ENCODE peak calls at places on chromosome 14, in nine cellular contexts. B is esophagus squamous epithelium, U is tibial artery, M is fibroblast of the aortic adventitia, O is heart right ventricle, P is SK-N-SH, G is endothelial cell of umbilical vein, R is A549, L is transverse colon. W is an unnamed sample.

GRCh38 chr14:77158175-77158908 is 16.8 kb upstream of the ZDHHC22 start:
- DNase-seq in R (no peak), O (peak), M (peak), U (no peak), P (peak), G (peak), L (no peak), B (no peak), W (peak)

GRCh38 chr14:44880791-44881190 is 81.0 kb downstream of the KLHL28 start:
- DNase-seq in O (no peak), U (no peak), M (no peak), B (no peak), G (no peak), P (no peak), R (no peak), L (no peak), W (no peak)

GRCh38 chr14:94816113-94816512 is 46.2 kb upstream of the GSC start:
- DNase-seq in R (no peak), L (no peak), P (no peak), O (no peak), G (no peak), B (no peak), M (no peak), U (no peak), W (no peak)

GRCh38 chr14:50320279-50320678 is 8.2 kb downstream of the DMAC2L start:
- DNase-seq in U (no peak), B (no peak), O (no peak), G (no peak), R (no peak), P (no peak), L (no peak), M (peak), W (no peak)

GRCh38 chr14:100123618-100124017 is 35.8 kb downstream of the DEGS2 start:
- DNase-seq in P (no peak), B (no peak), L (no peak), O (no peak), G (no peak), R (no peak), U (no peak), M (no peak), W (no peak)

GRCh38 chr14:101075025-101075800 is 171.7 kb upstream of the RTL1 start:
- DNase-seq in U (no peak), G (no peak), P (no peak), O (no peak), M (no peak), B (no peak), L (no peak), R (no peak), W (no peak)

GRCh38 chr14:100810861-100811461 is 15.0 kb upstream of the MEG3 start:
- DNase-seq in O (no peak), L (no peak), R (no peak), U (no peak), B (no peak), P (no peak), M (no peak), G (no peak), W (no peak)

GRCh38 chr14:101082436-101083384 is 179.2 kb upstream of the RTL1 start:
- DNase-seq in U (no peak), P (no peak), B (no peak), L (no peak), O (no peak), M (no peak), R (no peak), G (no peak), W (no peak)

GRCh38 chr14:53327716-53328115 is 174.6 kb upstream of the DDHD1 start:
- DNase-seq in M (peak), R (no peak), P (no peak), L (no peak), G (no peak), U (no peak), O (no peak), B (no peak), W (no peak)

GRCh38 chr14:50775357-50775756 is 55.6 kb downstream of the NIN start:
- DNase-seq in R (no peak), G (peak), P (no peak), O (no peak), B (no peak), L (no peak), U (no peak), M (peak), W (peak)

GRCh38 chr14:99779751-99780150 is 13.5 kb upstream of the EML1 start:
- DNase-seq in R (no peak), G (no peak), L (no peak), M (no peak), O (no peak), U (no peak), P (no peak), B (no peak), W (no peak)

GRCh38 chr14:37428954-37429353 is 166.1 kb downstream of the FOXA1 start:
- DNase-seq in M (no peak), O (no peak), R (no peak), P (no peak), U (no peak), B (no peak), G (no peak), L (no peak), W (no peak)

GRCh38 chr14:85731198-85731597 is 201.3 kb downstream of the FLRT2 start:
- DNase-seq in O (no peak), P (no peak), U (no peak), L (no peak), B (no peak), M (peak), R (no peak), G (no peak), W (peak)

GRCh38 chr14:72024504-72024903 is 92.3 kb downstream of the RGS6 start:
- DNase-seq in G (no peak), L (no peak), M (no peak), P (no peak), U (no peak), B (no peak), O (no peak), R (no peak), W (no peak)

GRCh38 chr14:93857500-93857899 is 69.2 kb upstream of the PRIMA1 start:
- DNase-seq in O (no peak), M (no peak), U (no peak), G (no peak), R (no peak), B (no peak), P (no peak), L (no peak), W (no peak)

GRCh38 chr14:93269341-93270068 is 62.4 kb downstream of the UBR7 start:
- DNase-seq in U (no peak), P (no peak), M (peak), B (no peak), O (no peak), L (no peak), R (peak), G (no peak), W (no peak)

GRCh38 chr14:59482120-59482434 is 2.1 kb downstream of the L3HYPDH start:
- DNase-seq in B (no peak), P (no peak), U (no peak), L (no peak), G (no peak), M (no peak), R (peak), O (no peak), W (no peak)

GRCh38 chr14:52272375-52272774 is 4.9 kb downstream of the PTGDR start:
- DNase-seq in L (peak), G (no peak), O (no peak), U (no peak), P (no peak), R (peak), M (peak), B (no peak), W (no peak)
- TF ChIP-seq CTCF in L (peak), G (peak), O (no peak), U (no peak), P (peak), R (peak), M (peak), B (no peak), W (peak)

DNA sequence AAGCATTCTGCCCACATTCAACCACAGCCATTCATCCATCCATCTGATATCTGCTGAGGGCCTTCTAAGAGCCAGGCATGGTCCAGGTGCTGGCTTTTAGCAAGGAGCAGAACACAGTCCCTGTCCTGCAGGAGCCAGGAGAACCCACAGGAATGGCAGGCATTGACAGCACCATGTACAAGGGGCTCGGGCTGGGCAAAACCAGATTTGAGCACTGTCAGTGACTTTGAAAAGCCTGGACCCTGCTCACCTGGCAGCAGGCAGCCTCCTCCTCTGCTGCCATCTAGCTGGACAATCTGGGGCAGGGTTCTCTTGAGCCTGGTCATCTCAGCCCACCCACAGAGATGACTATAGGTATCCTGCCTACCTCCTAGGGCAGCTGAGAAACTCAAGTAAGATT is 136.9 kb downstream of the ZFP36L1 start:
- DNase-seq in L (no peak), B (no peak), R (no peak), G (no peak), U (peak), M (no peak), P (peak), O (no peak), W (no peak)
- TF ChIP-seq CTCF in L (peak), B (no peak), R (peak), G (peak), U (peak), M (peak), P (no peak), O (no peak), W (peak)

GRCh38 chr14:73277376-73277775 is 40.1 kb downstream of the PAPLN start:
- DNase-seq in L (no peak), O (no peak), R (no peak), P (no peak), M (no peak), U (no peak), G (no peak), B (no peak), W (no peak)
- TF ChIP-seq CTCF in L (no peak), O (no peak), R (no peak), P (no peak), M (no peak), U (no peak), G (no peak), B (no peak), W (no peak)

GRCh38 chr14:33239465-33239864 is 300.8 kb downstream of the NPAS3 start:
- DNase-seq in P (no peak), M (no peak), G (no peak), R (no peak), U (no peak), B (no peak), L (no peak), O (no peak), W (no peak)
- TF ChIP-seq CTCF in P (no peak), M (no peak), G (no peak), R (no peak), U (no peak), B (no peak), L (no peak), O (no peak), W (no peak)

GRCh38 chr14:22226381-22226780 is 362.6 kb downstream of the DAD1 start:
- DNase-seq in U (no peak), B (no peak), L (no peak), P (no peak), G (no peak), O (no peak), M (no peak), R (no peak), W (no peak)
- TF ChIP-seq CTCF in U (peak), B (no peak), L (no peak), P (peak), G (no peak), O (peak), M (no peak), R (peak), W (no peak)

DNA sequence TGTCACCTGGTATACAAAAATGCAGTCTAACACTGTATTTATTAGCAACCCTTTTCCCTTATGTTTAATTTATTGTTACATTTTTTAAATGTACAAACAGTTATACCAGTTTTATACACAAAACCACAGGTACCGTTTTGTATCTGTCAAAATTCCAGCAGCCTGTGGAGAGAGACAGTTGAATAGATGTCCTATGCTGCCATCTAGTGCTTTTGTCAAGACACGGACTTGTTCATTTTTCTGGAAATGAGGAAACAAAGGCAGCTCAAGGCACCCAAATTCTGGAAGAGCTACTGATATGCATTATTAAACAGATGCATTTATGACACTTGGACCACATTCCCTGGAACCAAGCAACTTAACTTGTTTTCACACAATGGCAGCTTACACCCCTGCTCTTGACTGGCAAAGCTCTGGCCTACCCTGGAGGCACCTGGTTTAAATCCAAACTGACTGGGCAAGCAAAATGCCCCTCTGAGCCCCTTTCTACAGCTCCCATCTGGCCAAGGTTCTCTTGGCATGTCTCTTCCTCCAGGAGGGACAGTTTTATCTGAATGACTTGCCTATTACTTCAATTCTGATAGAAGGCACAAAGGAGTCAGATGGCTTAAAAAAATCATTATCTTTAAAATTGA is 286.9 kb upstream of the PRKD1 start:
- DNase-seq in R (peak), O (no peak), U (no peak), G (peak), M (peak), P (peak), L (no peak), B (no peak), W (peak)
- TF ChIP-seq CTCF in R (peak), O (peak), U (peak), G (peak), M (peak), P (peak), L (peak), B (peak), W (peak)

GRCh38 chr14:24137529-24138395 is 1.8 kb downstream of the PSME1 start:
- DNase-seq in B (no peak), U (no peak), R (no peak), G (no peak), M (no peak), O (no peak), P (no peak), L (no peak), W (no peak)

GRCh38 chr14:24141030-24141880 is at the start of gene EMC9:
- DNase-seq in U (peak), L (peak), O (peak), M (peak), B (peak), R (peak), G (peak), P (peak), W (peak)

GRCh38 chr14:24136684-24137528 is 912 bp downstream of the PSME1 start:
- DNase-seq in R (no peak), O (no peak), M (no peak), B (no peak), L (no peak), P (no peak), U (no peak), G (no peak), W (no peak)

GRCh38 chr14:24138396-24139271 is 2.6 kb downstream of the PSME1 start:
- DNase-seq in M (no peak), B (no peak), U (no peak), R (no peak), O (no peak), P (no peak), L (no peak), G (no peak), W (no peak)

GRCh38 chr14:24139272-24139934 is 2.0 kb downstream of the EMC9 start:
- DNase-seq in B (no peak), O (no peak), M (no peak), P (no peak), L (no peak), R (peak), U (no peak), G (no peak), W (no peak)
- TF ChIP-seq CTCF in B (no peak), O (no peak), M (no peak), P (no peak), L (no peak), R (no peak), U (no peak), G (no peak), W (no peak)

DNA sequence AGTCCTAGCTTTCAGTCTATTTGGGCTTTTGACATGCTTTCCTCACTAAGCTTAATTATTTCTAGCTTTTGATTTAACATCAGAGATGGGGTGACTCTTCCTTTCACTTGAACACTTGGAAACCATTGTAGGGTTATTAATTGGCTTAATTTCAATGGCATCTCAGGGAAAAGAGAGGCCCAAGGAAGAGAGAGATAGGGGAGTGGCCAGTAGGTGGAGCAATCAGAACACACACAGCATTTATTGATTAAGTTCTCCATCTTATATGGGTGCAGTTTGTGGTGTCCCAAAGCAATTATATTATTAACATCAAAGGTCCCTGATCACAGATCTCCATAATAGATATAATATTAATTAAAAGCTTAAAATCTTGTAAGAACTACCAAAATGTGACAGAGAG is 1466.1 kb upstream of the SEL1L start:
- DNase-seq in M (no peak), R (no peak), B (no peak), L (no peak), P (no peak), O (no peak), G (no peak), U (no peak), W (no peak)
- TF ChIP-seq CTCF in M (no peak), R (no peak), B (no peak), L (no peak), P (no peak), O (no peak), G (no peak), U (peak), W (peak)

GRCh38 chr14:75991753-75992152 is 6.2 kb downstream of the IFT43 start:
- DNase-seq in U (no peak), P (no peak), O (no peak), R (no peak), G (no peak), L (no peak), B (no peak), M (peak), W (no peak)

GRCh38 chr14:75995372-75996041 is 9.9 kb downstream of the IFT43 start:
- DNase-seq in M (peak), P (no peak), G (no peak), R (no peak), U (peak), L (peak), O (peak), B (no peak), W (peak)

GRCh38 chr14:75996488-75996887 is 10.9 kb downstream of the IFT43 start:
- DNase-seq in B (no peak), G (no peak), L (no peak), U (no peak), O (no peak), P (no peak), R (no peak), M (no peak), W (no peak)

GRCh38 chr14:75990297-75990696 is 4.7 kb downstream of the IFT43 start:
- DNase-seq in O (no peak), L (no peak), P (peak), G (no peak), B (no peak), U (no peak), M (no peak), R (no peak), W (no peak)

GRCh38 chr14:75993567-75994041 is 8.0 kb downstream of the IFT43 start:
- DNase-seq in O (no peak), R (no peak), B (no peak), G (no peak), L (no peak), P (no peak), U (no peak), M (no peak), W (no peak)
- TF ChIP-seq CTCF in O (no peak), R (no peak), B (no peak), G (no peak), L (no peak), P (no peak), U (no peak), M (no peak), W (no peak)

DNA sequence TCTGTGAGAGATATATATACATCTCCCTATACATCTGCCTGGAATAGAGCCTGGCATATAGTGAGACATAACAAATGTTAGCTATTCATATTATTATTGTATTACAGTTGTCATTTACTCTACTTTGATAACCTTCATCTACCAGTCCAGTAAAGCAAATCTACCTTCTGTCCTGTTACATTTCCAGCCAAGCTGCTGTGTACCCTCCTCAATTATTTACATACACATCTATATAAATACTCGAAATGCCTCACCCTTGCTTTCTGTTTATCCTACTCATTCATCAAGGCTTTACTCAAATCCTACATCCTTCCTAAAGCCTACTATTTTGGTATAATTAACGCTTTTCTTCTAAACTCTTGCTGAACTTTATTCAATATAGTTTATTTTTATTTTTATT is 8.7 kb downstream of the ZBTB1 start:
- DNase-seq in M (no peak), R (no peak), O (no peak), U (no peak), G (no peak), P (no peak), B (no peak), L (no peak), W (no peak)
- TF ChIP-seq CTCF in M (no peak), R (no peak), O (no peak), U (no peak), G (no peak), P (no peak), B (no peak), L (no peak), W (no peak)

W was measured in AG09319.